ENCODE peak calls at places on chromosome 12, in seven cellular contexts. Y is AG10803; H is foreskin fibroblast; T is breast epithelium; C is CD4-positive, alpha-beta T cell; S is lung; I is mesothelial cell of epicardium. D is an unnamed sample.
A peak's percentile ranks its signal among the peaks of the same experiment; 100 is the strongest.

GRCh38 chr12:74476234-74476633 is 61.4 kb upstream of the ATXN7L3B start:
- DNase-seq in Y (no peak), H (no peak), T (no peak), C (no peak), S (no peak), I (no peak), D (no peak)

GRCh38 chr12:5966486-5967095 is 21.5 kb upstream of the ANO2 start:
- DNase-seq in Y (no peak), H (no peak), T (no peak), C (no peak), S (no peak), I (no peak), D (no peak)

GRCh38 chr12:8057839-8058238 is 8.3 kb downstream of the C3AR1 start:
- DNase-seq in Y (peak; percentile 77), H (peak; percentile 69), T (no peak), C (no peak), S (no peak), I (no peak), D (no peak)

GRCh38 chr12:8829621-8830020 is 7.2 kb downstream of the A2ML1 start:
- DNase-seq in Y (no peak), H (no peak), T (no peak), C (no peak), S (no peak), I (no peak), D (no peak)

GRCh38 chr12:45234134-45234865 is 18.4 kb downstream of the ANO6 start:
- DNase-seq in Y (peak; percentile 98), H (peak; percentile 96), T (peak; percentile 36), C (no peak), S (no peak), I (no peak), D (no peak)

GRCh38 chr12:5945071-5946008 is at the start of gene ANO2:
- DNase-seq in Y (no peak), H (peak; percentile 1), T (no peak), C (no peak), S (no peak), I (peak; percentile 71), D (no peak)

GRCh38 chr12:111270773-111271172 is 98.1 kb downstream of the PHETA1 start:
- DNase-seq in Y (peak; percentile 3), H (peak; percentile 24), T (no peak), C (no peak), S (no peak), I (no peak), D (no peak)

GRCh38 chr12:64611430-64612286 is 1.4 kb downstream of the RASSF3 start:
- DNase-seq in Y (peak; percentile 44), H (peak; percentile 28), T (peak; percentile 54), C (peak; percentile 5), S (peak; percentile 43), I (peak; percentile 44), D (no peak)

GRCh38 chr12:58530421-58531067 is 389.8 kb downstream of the LRIG3 start:
- DNase-seq in Y (peak; percentile 86), H (peak; percentile 59), T (no peak), C (no peak), S (no peak), I (no peak), D (no peak)

GRCh38 chr12:54051916-54052744 is 1.5 kb upstream of the HOXC4 start:
- DNase-seq in Y (no peak), H (no peak), T (no peak), C (no peak), S (no peak), I (peak; percentile 65), D (no peak)

GRCh38 chr12:47014474-47014873 is 64.9 kb upstream of the PCED1B start:
- DNase-seq in Y (peak; percentile 73), H (peak; percentile 80), T (no peak), C (no peak), S (no peak), I (no peak), D (no peak)

GRCh38 chr12:121008347-121009098 is 7.8 kb downstream of the C12orf43 start:
- DNase-seq in Y (no peak), H (no peak), T (no peak), C (no peak), S (no peak), I (no peak), D (no peak)

GRCh38 chr12:49538740-49539403 is at the start of gene KCNH3:
- DNase-seq in Y (peak; percentile 49), H (peak; percentile 50), T (peak; percentile 68), C (peak; percentile 90), S (peak; percentile 83), I (peak; percentile 70), D (no peak)

GRCh38 chr12:131454418-131455217 is 256.3 kb upstream of the SFSWAP start:
- DNase-seq in Y (peak; percentile 22), H (no peak), T (no peak), C (no peak), S (no peak), I (no peak), D (no peak)

GRCh38 chr12:87157791-87158190 is 871.4 kb downstream of the C12orf50 start:
- DNase-seq in Y (peak; percentile 90), H (peak; percentile 47), T (no peak), C (no peak), S (no peak), I (no peak), D (no peak)

GRCh38 chr12:80634903-80635302 is 72.5 kb upstream of the MYF6 start:
- DNase-seq in Y (no peak), H (no peak), T (no peak), C (no peak), S (no peak), I (no peak), D (no peak)

GRCh38 chr12:58540480-58541299 is 379.6 kb downstream of the LRIG3 start:
- DNase-seq in Y (peak; percentile 88), H (peak; percentile 89), T (peak; percentile 52), C (no peak), S (peak; percentile 58), I (peak; percentile 73), D (peak; percentile 23)

GRCh38 chr12:91380651-91381050 is 198.0 kb upstream of the DCN start:
- DNase-seq in Y (peak; percentile 16), H (no peak), T (no peak), C (no peak), S (no peak), I (no peak), D (no peak)

GRCh38 chr12:11863988-11864387 is 206.8 kb upstream of the BCL2L14 start:
- DNase-seq in Y (peak; percentile 62), H (no peak), T (no peak), C (no peak), S (no peak), I (no peak), D (no peak)

GRCh38 chr12:19301688-19302640 is 137.3 kb upstream of the AEBP2 start:
- DNase-seq in Y (no peak), H (no peak), T (no peak), C (no peak), S (no peak), I (no peak), D (no peak)

GRCh38 chr12:2332947-2333346 is 280.2 kb downstream of the CACNA1C start:
- DNase-seq in Y (no peak), H (no peak), T (no peak), C (no peak), S (no peak), I (no peak), D (no peak)
- TF ChIP-seq CTCF in Y (no peak), H (no peak), T (no peak), C (no peak), S (no peak), I (no peak), D (no peak)

DNA sequence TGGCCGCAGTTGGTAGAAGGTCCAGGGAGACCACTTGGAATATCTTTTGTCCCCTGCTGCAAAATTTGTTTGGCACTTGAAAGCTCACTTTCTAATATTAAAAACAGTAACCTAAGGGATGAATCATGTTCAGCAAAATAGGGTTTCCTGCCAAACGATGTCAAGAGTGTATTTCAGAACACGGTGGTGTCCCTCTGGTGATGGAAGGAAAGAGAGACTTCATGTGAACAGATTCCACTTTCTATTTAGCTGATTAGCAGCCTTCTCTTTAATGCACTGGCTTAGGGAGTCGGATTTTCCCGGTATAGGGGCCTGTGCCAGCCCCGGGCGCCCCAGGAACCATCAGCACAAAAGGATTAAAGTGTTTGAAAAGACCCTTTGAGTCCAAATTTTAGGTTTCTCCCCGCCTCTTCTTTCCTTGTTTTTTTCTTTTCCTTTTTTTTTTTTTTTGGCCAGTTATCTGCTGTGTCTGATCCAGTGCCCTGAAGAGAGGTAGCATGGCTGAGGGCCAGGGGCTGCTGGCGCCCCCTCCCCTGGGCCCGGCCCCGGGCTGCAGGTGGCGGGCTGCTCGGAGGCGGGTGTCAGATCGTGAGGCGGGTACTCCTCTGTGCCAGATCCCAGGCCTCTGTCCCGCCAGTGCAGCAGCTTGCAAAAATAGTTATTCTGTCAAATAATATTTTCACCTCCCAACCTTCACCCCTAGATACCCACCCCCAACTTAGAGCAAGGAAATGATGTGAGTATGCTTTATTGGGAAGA is 88.3 kb downstream of the TESC start:
- DNase-seq in Y (no peak), H (no peak), T (no peak), C (no peak), S (no peak), I (no peak), D (no peak)
- TF ChIP-seq CTCF in Y (no peak), H (no peak), T (no peak), C (no peak), S (no peak), I (no peak), D (no peak)

DNA sequence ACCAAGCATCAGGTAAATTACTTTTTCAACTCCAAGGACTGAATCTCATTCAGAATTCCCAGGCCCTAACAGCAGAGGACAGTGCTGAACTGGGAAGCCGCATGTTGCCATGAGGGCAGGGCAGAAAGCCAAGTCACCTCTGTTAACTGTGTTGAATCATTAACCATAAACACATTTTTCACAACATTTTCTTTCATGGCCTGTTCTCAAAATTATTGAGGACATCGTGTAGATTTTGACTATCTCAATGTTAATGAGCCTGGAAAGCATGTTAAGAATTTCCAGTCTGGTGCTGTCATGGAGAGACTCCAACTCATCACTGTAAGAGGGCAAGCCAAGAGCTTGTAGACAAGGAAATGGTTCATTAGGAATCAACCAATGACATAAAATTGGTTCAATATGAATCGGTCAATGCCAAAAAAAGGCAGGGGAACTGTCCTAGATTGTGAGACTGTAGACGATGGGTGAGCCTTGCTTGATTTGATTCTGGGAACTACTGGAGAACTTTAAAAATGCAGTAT is 33.7 kb downstream of the CPM start:
- DNase-seq in Y (peak; percentile 98), H (peak; percentile 87), T (no peak), C (no peak), S (peak; percentile 69), I (no peak), D (no peak)
- TF ChIP-seq CTCF in Y (peak; percentile 99), H (peak; percentile 83), T (no peak), C (no peak), S (no peak), I (no peak), D (no peak)

GRCh38 chr12:109880049-109880931 is at the start of gene GLTP:
- DNase-seq in Y (peak; percentile 73), H (peak; percentile 81), T (peak; percentile 79), C (peak; percentile 89), S (peak; percentile 84), I (peak; percentile 90), D (peak; percentile 42)
- TF ChIP-seq CTCF in Y (no peak), H (no peak), T (no peak), C (no peak), S (peak; percentile 83), I (peak; percentile 23), D (no peak)